ENCODE peak calls at places on chromosomes 11 and 22, in six cellular contexts. D, T, L, S, Q and K are unnamed samples.

GRCh38 chr11:24312464-24313238 is 184.2 kb upstream of the LUZP2 start:
- DNase-seq in D (no peak), T (no peak), L (no peak), S (no peak), Q (no peak), K (no peak)

GRCh38 chr11:7019500-7020182 is 505 bp downstream of the ZNF214 start:
- DNase-seq in D (no peak), T (no peak), L (no peak), S (peak), Q (no peak), K (no peak)

GRCh38 chr11:81255905-81256304 is 1477.8 kb downstream of the FAM181B start:
- DNase-seq in D (no peak), T (no peak), L (no peak), S (no peak), Q (peak), K (no peak)

GRCh38 chr22:36833073-36833472 is 16.2 kb upstream of the PVALB start:
- DNase-seq in D (no peak), T (no peak), L (no peak), S (no peak), Q (no peak), K (no peak)

GRCh38 chr22:26461188-26461810 is 22.3 kb downstream of the HPS4 start:
- DNase-seq in D (no peak), T (peak), L (peak), S (peak), Q (peak), K (no peak)

GRCh38 chr11:6270584-6271246 is 11.1 kb downstream of the CCKBR start:
- DNase-seq in D (no peak), T (no peak), L (no peak), S (peak), Q (no peak), K (no peak)

GRCh38 chr11:120123946-120124345 is 14.0 kb downstream of the TRIM29 start:
- DNase-seq in D (no peak), T (no peak), L (no peak), S (no peak), Q (no peak), K (no peak)

GRCh38 chr11:32884770-32885384 is 7.7 kb upstream of the QSER1 start:
- DNase-seq in D (no peak), T (peak), L (no peak), S (peak), Q (no peak), K (no peak)

GRCh38 chr22:44505796-44506354 is 7.8 kb upstream of the RTL6 start:
- DNase-seq in D (no peak), T (no peak), L (no peak), S (no peak), Q (no peak), K (no peak)

GRCh38 chr11:32450372-32450771 is 15.0 kb upstream of the WT1 start:
- DNase-seq in D (no peak), T (no peak), L (no peak), S (no peak), Q (no peak), K (no peak)

GRCh38 chr11:101880208-101880607 is 34.6 kb upstream of the CEP126 start:
- DNase-seq in D (no peak), T (peak), L (no peak), S (peak), Q (peak), K (no peak)

GRCh38 chr11:75767228-75767572 is 1.4 kb upstream of the DGAT2 start:
- DNase-seq in D (no peak), T (no peak), L (no peak), S (no peak), Q (no peak), K (no peak)

GRCh38 chr22:24834845-24835570 is 29.0 kb downstream of the SGSM1 start:
- DNase-seq in D (no peak), T (no peak), L (no peak), S (peak), Q (no peak), K (no peak)

GRCh38 chr11:95398437-95399112 is 167.6 kb upstream of the SESN3 start:
- DNase-seq in D (no peak), T (no peak), L (no peak), S (no peak), Q (no peak), K (no peak)

GRCh38 chr11:109946322-109946846 is 146.8 kb upstream of the ZC3H12C start:
- DNase-seq in D (no peak), T (peak), L (peak), S (peak), Q (peak), K (no peak)

GRCh38 chr11:132072044-132072879 is 701.8 kb downstream of the NTM start:
- DNase-seq in D (no peak), T (peak), L (no peak), S (no peak), Q (peak), K (no peak)

GRCh38 chr22:23404689-23405365 is 175.3 kb downstream of the IGLL1 start:
- DNase-seq in D (no peak), T (no peak), L (no peak), S (peak), Q (peak), K (no peak)

GRCh38 chr22:27754888-27755480 is 46.6 kb downstream of the MN1 start:
- DNase-seq in D (no peak), T (no peak), L (no peak), S (no peak), Q (no peak), K (no peak)

GRCh38 chr11:35373284-35373933 is 45.9 kb downstream of the SLC1A2 start:
- DNase-seq in D (no peak), T (peak), L (no peak), S (no peak), Q (no peak), K (no peak)